ENCODE peak calls at places on chromosomes 4 and X, in ten cellular contexts. T, P, H, B, F, O, V, C, Z and W are unnamed samples.

GRCh38 chrX:119041175-119041574 is 31.6 kb upstream of the CT47C1 start:
- DNase-seq in T (no peak), P (no peak), H (peak), B (no peak), F (peak), O (no peak), V (peak), C (no peak), Z (peak), W (peak)

GRCh38 chrX:22699591-22700091 is 300.1 kb upstream of the DDX53 start:
- DNase-seq in T (no peak), P (no peak), H (no peak), B (no peak), F (no peak), O (no peak), V (no peak), C (no peak), Z (peak), W (no peak)

GRCh38 chrX:108309144-108309543 is 129.1 kb downstream of the COL4A6 start:
- DNase-seq in T (no peak), P (no peak), H (no peak), B (no peak), F (no peak), O (no peak), V (no peak), C (no peak), Z (peak), W (no peak)

GRCh38 chrX:44223150-44223549 is 120.3 kb downstream of the EFHC2 start:
- DNase-seq in T (no peak), P (no peak), H (peak), B (no peak), F (peak), O (no peak), V (peak), C (no peak), Z (peak), W (no peak)

GRCh38 chr4:162782778-162783507 is 383.7 kb downstream of the NAF1 start:
- DNase-seq in T (no peak), P (no peak), H (no peak), B (no peak), F (no peak), O (no peak), V (no peak), C (no peak), Z (no peak), W (no peak)

GRCh38 chr4:8819421-8820177 is 52.0 kb downstream of the HMX1 start:
- DNase-seq in T (no peak), P (no peak), H (no peak), B (no peak), F (no peak), O (peak), V (no peak), C (no peak), Z (no peak), W (peak)

GRCh38 chr4:54091637-54092404 is 8.1 kb upstream of the GSX2 start:
- DNase-seq in T (peak), P (peak), H (peak), B (peak), F (peak), O (peak), V (peak), C (peak), Z (peak), W (peak)

GRCh38 chrX:70496491-70496890 is 51.9 kb downstream of the DLG3 start:
- DNase-seq in T (no peak), P (no peak), H (no peak), B (no peak), F (no peak), O (no peak), V (no peak), C (no peak), Z (no peak), W (no peak)

GRCh38 chrX:23883737-23884354 is 23.9 kb downstream of the APOO start:
- DNase-seq in T (no peak), P (no peak), H (no peak), B (no peak), F (peak), O (no peak), V (no peak), C (no peak), Z (peak), W (no peak)

GRCh38 chr4:3464911-3465697 is 2.0 kb downstream of the DOK7 start:
- DNase-seq in T (no peak), P (no peak), H (no peak), B (no peak), F (no peak), O (no peak), V (no peak), C (no peak), Z (no peak), W (peak)

GRCh38 chr4:7223566-7223965 is 31.2 kb downstream of the SORCS2 start:
- DNase-seq in T (no peak), P (no peak), H (no peak), B (no peak), F (no peak), O (no peak), V (no peak), C (no peak), Z (no peak), W (no peak)

GRCh38 chr4:188819243-188819642 is 680.0 kb downstream of the TRIML1 start:
- DNase-seq in T (no peak), P (no peak), H (no peak), B (no peak), F (no peak), O (no peak), V (no peak), C (no peak), Z (no peak), W (no peak)